ENCODE peak calls at places on chromosomes 6 and 20, in six cellular contexts. Q is endothelial cell of umbilical vein, O is A549, M is K562, B is GM12878, A is HepG2. C is an unnamed sample.

GRCh38 chr20:33433465-33433864 is 10.1 kb downstream of the SNTA1 start:
- DNase-seq in Q (no peak), O (no peak), M (no peak), B (no peak), A (no peak), C (no peak)

GRCh38 chr6:166413491-166413951 is 30.8 kb upstream of the MPC1 start:
- DNase-seq in Q (no peak), O (no peak), M (no peak), B (no peak), A (no peak), C (no peak)

GRCh38 chr20:37946946-37947345 is 44.0 kb downstream of the VSTM2L start:
- DNase-seq in Q (no peak), O (no peak), M (no peak), B (no peak), A (no peak), C (no peak)

GRCh38 chr6:41427642-41428401 is 92.4 kb downstream of the NCR2 start:
- DNase-seq in Q (no peak), O (no peak), M (no peak), B (no peak), A (peak), C (peak)

GRCh38 chr20:58199058-58199457 is 29.4 kb downstream of the ANKRD60 start:
- DNase-seq in Q (no peak), O (no peak), M (no peak), B (no peak), A (no peak), C (no peak)

GRCh38 chr20:9306521-9306920 is 207.9 kb upstream of the LAMP5 start:
- DNase-seq in Q (no peak), O (peak), M (no peak), B (no peak), A (peak), C (peak)

GRCh38 chr6:110053395-110054240 is 75.5 kb downstream of the GPR6 start:
- DNase-seq in Q (peak), O (peak), M (peak), B (no peak), A (peak), C (peak)

GRCh38 chr20:62104791-62105345 is 17.4 kb upstream of the LSM14B start:
- DNase-seq in Q (no peak), O (no peak), M (no peak), B (no peak), A (no peak), C (no peak)

GRCh38 chr6:41577865-41578713 is 31.9 kb downstream of the FOXP4 start:
- DNase-seq in Q (peak), O (peak), M (peak), B (no peak), A (peak), C (peak)

GRCh38 chr20:53527196-53527595 is 66.4 kb downstream of the ZNF217 start:
- DNase-seq in Q (no peak), O (no peak), M (no peak), B (no peak), A (no peak), C (no peak)

GRCh38 chr6:121748376-121748775 is 312.9 kb downstream of the GJA1 start:
- DNase-seq in Q (no peak), O (no peak), M (no peak), B (no peak), A (no peak), C (peak)

GRCh38 chr6:10852281-10852965 is 14.1 kb upstream of the MAK start:
- DNase-seq in Q (no peak), O (no peak), M (no peak), B (no peak), A (no peak), C (no peak)

GRCh38 chr20:54176610-54177009 is 2.8 kb upstream of the CYP24A1 start:
- DNase-seq in Q (no peak), O (no peak), M (no peak), B (no peak), A (no peak), C (no peak)

GRCh38 chr6:12522347-12522746 is 194.2 kb upstream of the PHACTR1 start:
- DNase-seq in Q (peak), O (no peak), M (no peak), B (no peak), A (no peak), C (no peak)

GRCh38 chr6:53020005-53020744 is 25.1 kb upstream of the GSTA4 start:
- DNase-seq in Q (no peak), O (no peak), M (peak), B (no peak), A (no peak), C (peak)

GRCh38 chr6:89995296-89995695 is 101.0 kb downstream of the GJA10 start:
- DNase-seq in Q (no peak), O (no peak), M (no peak), B (no peak), A (no peak), C (no peak)

GRCh38 chr6:14732845-14733757 is 512.8 kb upstream of the JARID2 start:
- DNase-seq in Q (no peak), O (peak), M (no peak), B (no peak), A (peak), C (peak)

GRCh38 chr6:145756170-145756662 is 20.9 kb upstream of the EPM2A start:
- DNase-seq in Q (peak), O (no peak), M (no peak), B (no peak), A (no peak), C (peak)

GRCh38 chr6:39322306-39322850 is at the start of gene KCNK16:
- DNase-seq in Q (no peak), O (no peak), M (no peak), B (no peak), A (no peak), C (no peak)

GRCh38 chr20:53872081-53872541 is 198.3 kb downstream of the BCAS1 start:
- DNase-seq in Q (peak), O (no peak), M (no peak), B (no peak), A (no peak), C (no peak)

GRCh38 chr6:149441740-149442139 is 41.7 kb downstream of the SUMO4 start:
- DNase-seq in Q (no peak), O (no peak), M (no peak), B (no peak), A (no peak), C (no peak)

GRCh38 chr6:34067814-34068213 is 78.1 kb downstream of the GRM4 start:
- DNase-seq in Q (no peak), O (peak), M (no peak), B (no peak), A (no peak), C (no peak)

GRCh38 chr6:79296211-79296610 is 61.7 kb upstream of the HMGN3 start:
- DNase-seq in Q (no peak), O (no peak), M (no peak), B (no peak), A (no peak), C (no peak)

GRCh38 chr6:11282245-11282644 is 49.8 kb upstream of the NEDD9 start:
- DNase-seq in Q (no peak), O (no peak), M (no peak), B (no peak), A (peak), C (no peak)

GRCh38 chr20:9220874-9221547 is 152.1 kb downstream of the PLCB4 start:
- DNase-seq in Q (no peak), O (no peak), M (no peak), B (no peak), A (no peak), C (no peak)

GRCh38 chr20:22807646-22808045 is 223.3 kb upstream of the FOXA2 start:
- DNase-seq in Q (no peak), O (no peak), M (no peak), B (no peak), A (no peak), C (peak)

GRCh38 chr6:135922746-135923145 is 71.2 kb downstream of the PDE7B start:
- DNase-seq in Q (no peak), O (no peak), M (no peak), B (no peak), A (no peak), C (no peak)

GRCh38 chr6:132813173-132813856 is 1.1 kb upstream of the RPS12 start:
- DNase-seq in Q (peak), O (no peak), M (peak), B (no peak), A (peak), C (peak)

GRCh38 chr6:148342146-148343027 is at the start of gene SASH1:
- DNase-seq in Q (peak), O (peak), M (no peak), B (peak), A (peak), C (no peak)

GRCh38 chr6:9295641-9296040 is 860.3 kb upstream of the SLC35B3 start:
- DNase-seq in Q (peak), O (no peak), M (no peak), B (no peak), A (no peak), C (no peak)

GRCh38 chr20:58081842-58082241 is 146.6 kb downstream of the ANKRD60 start:
- DNase-seq in Q (peak), O (no peak), M (no peak), B (no peak), A (no peak), C (no peak)

GRCh38 chr6:1872649-1873131 is 263.0 kb downstream of the FOXC1 start:
- DNase-seq in Q (no peak), O (no peak), M (no peak), B (no peak), A (no peak), C (peak)

GRCh38 chr6:56954389-56955170 is at the start of gene BEND6:
- DNase-seq in Q (peak), O (peak), M (peak), B (no peak), A (peak), C (peak)

GRCh38 chr6:158958504-158959386 is 41.3 kb downstream of the RSPH3 start:
- DNase-seq in Q (no peak), O (no peak), M (no peak), B (no peak), A (peak), C (no peak)

GRCh38 chr6:33670971-33671370 is 40.5 kb downstream of the UQCC2 start:
- DNase-seq in Q (no peak), O (no peak), M (peak), B (no peak), A (no peak), C (no peak)

DNA sequence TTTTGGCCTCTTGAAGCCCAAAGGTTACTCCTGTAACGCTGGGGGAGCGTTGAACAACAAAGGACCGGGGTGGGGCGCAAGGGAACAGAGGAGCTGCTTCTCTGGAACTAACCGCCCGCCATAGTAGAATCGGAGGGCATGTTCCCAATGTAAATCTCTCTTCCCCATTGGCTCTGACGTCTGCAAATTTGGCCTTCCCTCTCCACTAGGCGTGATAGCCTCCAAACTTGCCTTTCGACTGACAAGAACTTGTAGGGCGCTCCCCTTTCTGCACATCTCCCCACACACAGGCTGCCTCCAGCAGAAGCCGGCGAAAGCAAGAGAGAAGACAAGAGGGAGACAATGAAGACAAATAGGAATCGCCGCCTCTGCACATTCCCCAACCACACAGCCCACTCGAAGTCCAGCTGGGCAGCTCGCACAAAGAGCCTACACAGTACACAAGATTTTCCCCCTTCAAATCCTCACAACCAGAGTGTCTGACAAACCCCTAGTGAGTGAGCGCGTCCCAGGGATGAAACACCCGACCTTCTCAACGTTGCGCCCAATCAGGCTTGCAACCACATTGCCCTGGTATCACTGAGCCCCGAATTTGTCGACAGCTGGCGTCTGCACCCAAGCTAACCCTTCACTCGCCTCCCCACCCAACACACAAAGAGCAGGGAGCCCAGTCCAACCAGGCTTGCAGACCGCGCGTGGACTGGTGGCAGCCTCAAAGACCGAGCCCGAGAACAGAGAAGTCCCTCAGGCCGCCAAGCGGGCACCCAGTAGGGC is 1.5 kb upstream of the COL12A1 start:
- DNase-seq in Q (peak), O (no peak), M (no peak), B (no peak), A (no peak), C (no peak)
- TF ChIP-seq MYC in Q (no peak), O (no peak), M (no peak), B (no peak), A (no peak), C (no peak)

DNA sequence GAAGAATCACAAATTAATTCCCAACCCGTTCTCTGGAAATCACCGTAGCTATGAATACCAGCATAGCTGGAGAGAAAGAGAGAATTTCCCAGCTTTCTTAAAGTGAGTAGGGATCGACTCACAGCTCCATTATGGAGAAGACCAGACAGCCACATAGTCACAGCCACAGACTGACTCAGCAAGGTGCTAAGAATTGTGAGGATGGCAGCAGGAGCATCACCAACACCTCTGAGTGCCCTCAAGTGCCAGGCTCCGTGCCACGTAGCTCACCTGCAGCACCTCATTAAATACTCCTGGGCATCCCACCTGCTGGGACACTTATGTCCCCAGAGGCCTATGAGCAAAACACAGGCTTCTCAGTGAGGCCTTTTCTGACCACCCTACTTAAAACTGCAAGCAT is 33.0 kb downstream of the BFSP1 start:
- DNase-seq in Q (no peak), O (no peak), M (no peak), B (no peak), A (no peak), C (no peak)
- TF ChIP-seq MAX in Q (no peak), O (no peak), M (no peak), B (no peak), A (no peak), C (no peak)

GRCh38 chr6:106128981-106129761 is 43.0 kb downstream of the PRDM1 start:
- DNase-seq in Q (no peak), O (peak), M (no peak), B (no peak), A (no peak), C (no peak)
- H3K4me3 ChIP-seq in Q (no peak), O (no peak), M (no peak), B (no peak), A (no peak), C (no peak)

DNA sequence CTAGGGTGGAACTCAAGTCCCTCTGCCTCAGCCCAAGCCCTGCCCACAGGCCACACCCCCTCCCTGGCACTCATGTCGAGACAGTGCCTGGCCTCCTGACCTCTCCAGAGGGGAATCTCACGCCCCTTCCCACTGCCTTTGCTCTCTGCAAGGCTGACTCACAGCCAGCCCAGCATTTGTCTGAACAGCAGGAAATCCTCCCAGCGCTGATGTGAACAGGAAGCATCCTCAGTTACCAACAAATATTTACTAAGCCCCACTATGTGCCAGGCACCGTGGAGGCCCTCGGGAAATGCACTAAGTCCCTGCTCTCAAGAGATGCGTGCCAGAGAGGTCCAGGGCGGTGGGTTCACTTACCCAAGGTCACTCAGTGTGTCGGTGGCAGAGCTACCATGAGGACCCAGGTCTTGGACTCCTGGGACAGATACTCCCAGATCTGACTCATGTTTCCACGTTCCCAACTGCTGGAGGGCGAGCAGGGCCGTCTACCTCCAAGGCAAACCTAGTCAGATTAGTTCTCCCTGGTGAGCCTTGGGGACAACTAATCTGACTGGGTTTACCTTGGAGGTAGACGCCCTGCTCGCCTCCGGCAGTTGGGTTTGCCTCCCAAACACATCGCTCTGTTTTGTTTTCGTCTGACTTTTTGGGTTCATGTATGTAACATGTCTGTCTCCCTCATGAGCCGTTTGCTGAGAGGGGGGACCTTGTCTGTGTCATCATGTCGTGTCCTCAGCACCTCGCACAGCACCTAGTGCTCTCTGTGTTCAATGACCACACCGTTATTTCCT is 7.7 kb downstream of the ADA start:
- DNase-seq in Q (peak), O (peak), M (no peak), B (no peak), A (peak), C (peak)
- TF ChIP-seq MYC in Q (no peak), O (no peak), M (no peak), B (no peak), A (no peak), C (peak)

GRCh38 chr6:143784316-143784715 is 58.8 kb upstream of the LTV1 start:
- DNase-seq in Q (no peak), O (no peak), M (no peak), B (no peak), A (no peak), C (no peak)
- TF ChIP-seq MAX in Q (no peak), O (no peak), M (no peak), B (no peak), A (no peak), C (no peak)

GRCh38 chr20:51082988-51083387 is 60.1 kb upstream of the KCNG1 start:
- DNase-seq in Q (no peak), O (no peak), M (no peak), B (no peak), A (no peak), C (no peak)

GRCh38 chr20:51083447-51083846 is 60.5 kb upstream of the KCNG1 start:
- DNase-seq in Q (no peak), O (no peak), M (no peak), B (no peak), A (no peak), C (no peak)

GRCh38 chr20:51087306-51087705 is 64.4 kb upstream of the KCNG1 start:
- DNase-seq in Q (no peak), O (no peak), M (no peak), B (no peak), A (no peak), C (no peak)

GRCh38 chr20:51085761-51086160 is 62.9 kb upstream of the KCNG1 start:
- DNase-seq in Q (no peak), O (no peak), M (peak), B (no peak), A (no peak), C (no peak)

DNA sequence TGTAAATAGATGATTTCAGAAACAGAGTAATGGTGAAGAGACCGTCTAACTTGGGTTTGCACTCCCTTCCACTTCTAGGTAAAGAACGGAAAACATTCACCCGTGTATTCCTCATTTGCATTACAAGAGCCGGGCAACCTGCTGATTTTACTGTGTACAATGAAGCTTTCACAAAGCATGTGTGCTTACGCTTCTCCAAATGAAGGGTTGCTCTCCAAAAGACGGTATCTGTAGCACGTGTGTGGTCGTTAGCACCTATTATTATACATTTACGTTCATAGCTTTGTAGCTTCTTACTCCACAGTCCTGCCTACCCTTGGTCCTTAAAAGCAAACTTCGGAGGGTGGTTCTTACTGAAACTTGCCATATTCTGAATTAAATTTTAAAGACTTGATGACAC is 61.7 kb upstream of the KCNG1 start:
- DNase-seq in Q (no peak), O (no peak), M (no peak), B (no peak), A (no peak), C (no peak)
- H3K4me3 ChIP-seq in Q (no peak), O (no peak), M (no peak), B (no peak), A (no peak), C (no peak)

GRCh38 chr6:155493694-155494143 is 38.1 kb upstream of the NOX3 start:
- DNase-seq in Q (peak), O (peak), M (no peak), B (peak), A (peak), C (peak)
- TF ChIP-seq MYC in Q (no peak), O (no peak), M (no peak), B (no peak), A (no peak), C (no peak)

GRCh38 chr6:37089783-37090182 is 80.2 kb upstream of the PIM1 start:
- DNase-seq in Q (no peak), O (no peak), M (no peak), B (no peak), A (no peak), C (no peak)

GRCh38 chr6:37093728-37094069 is 76.3 kb upstream of the PIM1 start:
- DNase-seq in Q (no peak), O (no peak), M (no peak), B (no peak), A (no peak), C (no peak)

GRCh38 chr6:37083243-37084138 is 78.0 kb downstream of the FGD2 start:
- DNase-seq in Q (peak), O (no peak), M (peak), B (no peak), A (peak), C (peak)

GRCh38 chr6:37092851-37093727 is 76.9 kb upstream of the PIM1 start:
- DNase-seq in Q (no peak), O (no peak), M (no peak), B (no peak), A (no peak), C (no peak)

DNA sequence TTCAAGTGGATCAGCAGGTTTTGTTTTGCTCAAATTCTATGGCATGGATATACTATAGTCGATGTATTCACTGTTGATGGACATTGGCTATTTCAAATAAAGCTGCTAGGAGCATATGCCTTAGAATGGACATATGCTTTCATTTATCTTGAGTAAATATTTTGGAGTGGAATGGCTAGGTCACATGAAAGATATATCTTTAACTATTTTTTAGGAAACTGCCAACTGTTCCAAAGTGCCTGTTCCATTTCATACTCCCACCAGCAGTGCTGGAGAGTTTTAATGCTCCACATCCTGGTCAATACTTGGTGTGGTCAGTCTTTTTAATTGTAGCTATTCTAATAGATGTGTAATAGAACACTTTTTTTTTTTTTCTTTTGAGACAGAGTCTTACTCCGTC is 81.1 kb upstream of the PIM1 start:
- DNase-seq in Q (no peak), O (no peak), M (no peak), B (no peak), A (no peak), C (no peak)
- TF ChIP-seq MAX in Q (no peak), O (no peak), M (no peak), B (no peak), A (no peak), C (no peak)